ENCODE peak calls at places on chromosomes 6 and 20, in ten cellular contexts. X is mucosa of descending colon, G is IMR-90, Y is brain microvascular endothelial cell, B is mammary epithelial cell, A is adrenal gland, E is mesendoderm, W is heart left ventricle, U is pancreas, Q is psoas muscle. I is an unnamed sample.

GRCh38 chr6:113526553-113526952 is 330.6 kb upstream of the MARCKS start:
- DNase-seq in X (no peak), G (no peak), Y (no peak), B (peak; percentile 85), A (no peak), E (no peak), W (no peak), U (no peak), Q (no peak), I (no peak)

GRCh38 chr6:84546427-84546914 is 217.9 kb downstream of the TBX18 start:
- DNase-seq in X (no peak), G (no peak), Y (no peak), B (no peak), A (no peak), E (peak; percentile 11), W (no peak), U (no peak), Q (no peak), I (no peak)

GRCh38 chr6:20436719-20437118 is 35.0 kb downstream of the E2F3 start:
- DNase-seq in X (no peak), G (no peak), Y (no peak), B (no peak), A (no peak), E (no peak), W (no peak), U (no peak), Q (no peak), I (no peak)

GRCh38 chr6:2231438-2231837 is 14.0 kb downstream of the GMDS start:
- DNase-seq in X (no peak), G (peak; percentile 18), Y (no peak), B (no peak), A (no peak), E (peak; percentile 11), W (no peak), U (no peak), Q (no peak), I (no peak)

GRCh38 chr6:52255434-52255833 is 11.1 kb upstream of the IL17F start:
- DNase-seq in X (no peak), G (no peak), Y (no peak), B (no peak), A (no peak), E (peak; percentile 8), W (no peak), U (no peak), Q (no peak), I (no peak)

GRCh38 chr6:17197607-17198006 is 83.6 kb upstream of the RBM24 start:
- DNase-seq in X (no peak), G (no peak), Y (no peak), B (no peak), A (no peak), E (no peak), W (no peak), U (no peak), Q (no peak), I (no peak)

GRCh38 chr20:1185316-1185741 is 548 bp upstream of the TMEM74B start:
- DNase-seq in X (peak; percentile 39), G (no peak), Y (no peak), B (no peak), A (no peak), E (peak; percentile 47), W (no peak), U (peak; percentile 72), Q (no peak), I (no peak)

GRCh38 chr6:128275681-128276080 is 244.7 kb downstream of the PTPRK start:
- DNase-seq in X (no peak), G (no peak), Y (no peak), B (peak; percentile 26), A (no peak), E (no peak), W (no peak), U (no peak), Q (no peak), I (no peak)

GRCh38 chr20:1619861-1620444 is at the start of gene SIRPB1:
- DNase-seq in X (no peak), G (peak; percentile 0), Y (no peak), B (no peak), A (peak; percentile 29), E (no peak), W (no peak), U (no peak), Q (no peak), I (no peak)

GRCh38 chr6:37381579-37381978 is 27.8 kb downstream of the RNF8 start:
- DNase-seq in X (no peak), G (peak; percentile 74), Y (peak; percentile 31), B (peak; percentile 68), A (peak; percentile 20), E (peak; percentile 94), W (no peak), U (no peak), Q (no peak), I (no peak)

GRCh38 chr20:25389381-25389857 is 1.2 kb downstream of the ABHD12 start:
- DNase-seq in X (no peak), G (peak; percentile 57), Y (peak; percentile 23), B (peak; percentile 37), A (no peak), E (peak; percentile 46), W (no peak), U (no peak), Q (no peak), I (no peak)

GRCh38 chr6:148657053-148657452 is 89.8 kb upstream of the UST start:
- DNase-seq in X (no peak), G (peak; percentile 84), Y (peak; percentile 29), B (peak; percentile 47), A (peak; percentile 17), E (no peak), W (no peak), U (no peak), Q (no peak), I (no peak)

GRCh38 chr6:126176266-126176665 is 163.6 kb upstream of the CENPW start:
- DNase-seq in X (no peak), G (peak; percentile 14), Y (peak; percentile 35), B (peak; percentile 44), A (no peak), E (peak; percentile 31), W (no peak), U (no peak), Q (no peak), I (no peak)

GRCh38 chr6:142797159-142797558 is 147.8 kb downstream of the HIVEP2 start:
- DNase-seq in X (no peak), G (no peak), Y (no peak), B (no peak), A (no peak), E (no peak), W (no peak), U (no peak), Q (no peak), I (no peak)

GRCh38 chr20:45059022-45059728 is 41.8 kb downstream of the KCNS1 start:
- DNase-seq in X (no peak), G (peak; percentile 51), Y (peak; percentile 65), B (peak; percentile 27), A (no peak), E (no peak), W (no peak), U (no peak), Q (no peak), I (no peak)

GRCh38 chr20:53763707-53764415 is 170.2 kb upstream of the ZNF217 start:
- DNase-seq in X (no peak), G (peak; percentile 58), Y (peak; percentile 11), B (no peak), A (no peak), E (peak; percentile 79), W (no peak), U (no peak), Q (no peak), I (no peak)
- H3K4me3 ChIP-seq in X (no peak overlapping the region), G (no peak overlapping the region), Y (no peak overlapping the region), B (no peak overlapping the region), A (no peak overlapping the region), E (no peak overlapping the region), W (no peak overlapping the region), U (peak overlapping the region; percentile 26), Q (no peak overlapping the region), I (peak overlapping the region; percentile 25)

GRCh38 chr6:33746036-33746600 is 587 bp downstream of the IP6K3 start:
- DNase-seq in X (no peak), G (peak; percentile 61), Y (peak; percentile 25), B (peak; percentile 20), A (no peak), E (peak; percentile 66), W (peak; percentile 83), U (peak; percentile 57), Q (peak; percentile 96), I (peak; percentile 86)
- H3K4me3 ChIP-seq in X (no peak overlapping the region), G (no peak overlapping the region), Y (no peak overlapping the region), B (no peak overlapping the region), A (no peak overlapping the region), E (no peak overlapping the region), W (peak overlapping the region; percentile 42), U (no peak overlapping the region), Q (peak overlapping the region; percentile 72), I (peak overlapping the region; percentile 72)

GRCh38 chr6:31530659-31531058 is 1.9 kb downstream of the MCCD1 start:
- DNase-seq in X (no peak), G (no peak), Y (no peak), B (no peak), A (no peak), E (no peak), W (no peak), U (no peak), Q (no peak), I (no peak)
- H3K4me3 ChIP-seq in X (no peak overlapping the region), G (no peak overlapping the region), Y (no peak overlapping the region), B (no peak overlapping the region), A (no peak overlapping the region), E (no peak overlapping the region), W (no peak overlapping the region), U (no peak overlapping the region), Q (no peak overlapping the region), I (no peak overlapping the region)

GRCh38 chr6:119036076-119036475 is 42.4 kb downstream of the FAM184A start:
- DNase-seq in X (no peak), G (no peak), Y (no peak), B (no peak), A (no peak), E (no peak), W (no peak), U (no peak), Q (no peak), I (no peak)

GRCh38 chr6:119034827-119035458 is 43.5 kb downstream of the FAM184A start:
- DNase-seq in X (no peak), G (no peak), Y (no peak), B (no peak), A (no peak), E (peak; percentile 90), W (no peak), U (no peak), Q (no peak), I (no peak)

GRCh38 chr6:119037941-119038623 is 40.4 kb downstream of the FAM184A start:
- DNase-seq in X (no peak), G (no peak), Y (no peak), B (no peak), A (no peak), E (peak; percentile 92), W (no peak), U (no peak), Q (no peak), I (no peak)

GRCh38 chr6:119037264-119037663 is 41.2 kb downstream of the FAM184A start:
- DNase-seq in X (no peak), G (no peak), Y (no peak), B (no peak), A (no peak), E (no peak), W (no peak), U (no peak), Q (no peak), I (no peak)

DNA sequence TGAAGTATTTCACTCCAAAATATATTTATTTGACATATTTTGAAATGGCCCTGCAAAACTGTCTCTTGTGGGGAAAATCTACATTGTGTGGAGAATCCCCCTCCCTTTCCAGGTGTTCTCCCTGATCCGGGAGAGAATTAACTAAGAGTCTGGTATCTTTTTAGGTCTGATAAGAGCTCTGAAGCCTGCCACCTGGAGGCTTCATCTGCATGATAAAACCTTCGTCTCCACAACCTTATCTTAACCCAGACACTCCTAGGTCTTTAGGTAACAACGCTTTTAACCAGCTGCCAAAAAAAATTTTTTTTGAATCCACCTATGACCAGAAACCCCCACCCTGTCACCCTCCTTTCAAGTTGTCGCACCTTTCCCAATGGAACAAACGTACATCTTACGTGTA is 43.0 kb downstream of the FAM184A start:
- DNase-seq in X (no peak), G (no peak), Y (no peak), B (no peak), A (no peak), E (peak; percentile 91), W (no peak), U (no peak), Q (no peak), I (no peak)
- H3K4me3 ChIP-seq in X (no peak overlapping the region), G (no peak overlapping the region), Y (no peak overlapping the region), B (no peak overlapping the region), A (no peak overlapping the region), E (no peak overlapping the region), W (no peak overlapping the region), U (no peak overlapping the region), Q (no peak overlapping the region), I (no peak overlapping the region)